ENCODE peak calls at places on chromosomes 16 and 17, in five cellular contexts. H is pancreas, V is upper lobe of right lung, Z is left ventricle myocardium inferior, I is tibial nerve. A is an unnamed sample.

GRCh38 chr17:10631048-10631700 is 25.9 kb downstream of the MYH3 start:
- DNase-seq in H (no peak), V (no peak), Z (no peak), I (no peak), A (no peak)

GRCh38 chr17:45436161-45436560 is 3.5 kb upstream of the ARHGAP27 start:
- DNase-seq in H (no peak), V (no peak), Z (no peak), I (no peak), A (no peak)

GRCh38 chr16:50680556-50680893 is 587 bp downstream of the SNX20 start:
- DNase-seq in H (no peak), V (no peak), Z (no peak), I (no peak), A (no peak)

GRCh38 chr17:69812240-69812837 is 262.7 kb upstream of the KCNJ16 start:
- DNase-seq in H (no peak), V (no peak), Z (no peak), I (no peak), A (no peak)

GRCh38 chr17:17767497-17768286 is 69.1 kb downstream of the SREBF1 start:
- DNase-seq in H (no peak), V (no peak), Z (no peak), I (no peak), A (peak; percentile 33)

GRCh38 chr17:44043326-44043725 is 23.1 kb downstream of the LSM12 start:
- DNase-seq in H (no peak), V (no peak), Z (no peak), I (no peak), A (no peak)

GRCh38 chr16:17289671-17290070 is 181.1 kb downstream of the XYLT1 start:
- DNase-seq in H (no peak), V (no peak), Z (no peak), I (no peak), A (no peak)

GRCh38 chr17:77505460-77505769 is 364.6 kb downstream of the SEC14L1 start:
- DNase-seq in H (no peak), V (no peak), Z (no peak), I (no peak), A (no peak)

GRCh38 chr16:86072328-86073102 is 173.6 kb downstream of the IRF8 start:
- DNase-seq in H (peak; percentile 31), V (no peak), Z (peak; percentile 62), I (peak; percentile 79), A (peak; percentile 72)

GRCh38 chr16:709651-710499 is 4.3 kb upstream of the FBXL16 start:
- DNase-seq in H (no peak), V (no peak), Z (no peak), I (no peak), A (no peak)

GRCh38 chr16:75312875-75313274 is 61.5 kb upstream of the BCAR1 start:
- DNase-seq in H (no peak), V (no peak), Z (no peak), I (no peak), A (no peak)

GRCh38 chr16:75309156-75309555 is 57.7 kb upstream of the BCAR1 start:
- DNase-seq in H (no peak), V (no peak), Z (no peak), I (no peak), A (no peak)

GRCh38 chr16:75309899-75310430 is 58.5 kb upstream of the BCAR1 start:
- DNase-seq in H (no peak), V (no peak), Z (no peak), I (no peak), A (no peak)

GRCh38 chr16:75310541-75310940 is 59.1 kb upstream of the BCAR1 start:
- DNase-seq in H (no peak), V (no peak), Z (no peak), I (no peak), A (no peak)

DNA sequence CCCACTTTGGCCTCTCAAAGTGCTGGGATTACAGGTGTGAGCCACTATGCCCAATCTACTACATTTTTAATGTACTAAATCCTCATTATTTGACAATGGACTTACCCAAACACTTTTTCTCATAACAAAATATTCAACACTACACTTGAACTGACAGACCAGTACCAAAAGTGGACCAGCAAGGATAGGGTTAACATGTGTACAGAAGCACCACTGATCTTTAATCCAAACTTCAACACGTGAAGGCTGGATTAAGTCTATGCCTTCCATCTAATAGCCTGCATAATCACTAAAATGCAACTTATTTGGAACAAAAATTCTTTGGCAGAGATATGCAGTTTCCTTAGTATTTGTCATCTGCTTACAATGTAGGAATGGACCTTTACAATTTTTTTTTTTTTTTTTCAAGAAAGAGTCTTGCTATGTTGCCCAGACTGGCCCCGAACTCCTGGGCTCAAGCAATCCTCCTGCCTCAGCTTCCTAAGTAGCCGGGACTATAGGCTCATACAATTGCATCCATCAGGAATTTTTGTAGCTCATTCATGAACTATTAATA is 60.0 kb upstream of the BCAR1 start:
- DNase-seq in H (no peak), V (no peak), Z (no peak), I (no peak), A (no peak)
- TF ChIP-seq CTCF in H (no peak), V (no peak), Z (no peak), I (no peak), A (no peak)

GRCh38 chr16:31085371-31085770 is 3.4 kb downstream of the PRSS53 start:
- DNase-seq in H (no peak), V (no peak), Z (no peak), I (no peak), A (no peak)
- H3K4me1 ChIP-seq in H (no peaks in the 10 kb centered on the region), V (no peaks in the 10 kb centered on the region), Z (peaks cover 20% of the 10 kb centered on the region), I (no peaks in the 10 kb centered on the region), A (no peaks in the 10 kb centered on the region)

DNA sequence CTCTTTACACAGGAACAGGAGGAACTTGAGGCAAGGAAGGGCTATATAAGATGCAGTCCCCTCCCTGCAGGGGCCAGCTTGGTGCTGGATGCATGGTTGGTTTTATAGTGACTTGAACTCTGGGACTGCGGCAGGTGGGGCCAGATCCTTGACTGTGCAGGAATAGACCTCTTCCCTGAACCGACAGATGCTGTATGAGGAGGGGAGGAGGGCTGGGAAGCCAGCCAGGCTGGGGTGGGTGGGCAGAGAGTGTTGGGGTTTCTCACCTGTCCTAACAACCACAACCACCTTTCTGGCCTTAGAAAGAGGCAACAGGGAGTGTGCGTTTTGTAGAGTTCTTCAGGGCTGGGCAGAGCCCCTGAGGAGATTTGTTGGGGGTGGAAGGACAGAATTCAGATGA is 798.1 kb downstream of the KCNJ18 start:
- DNase-seq in H (no peak), V (no peak), Z (no peak), I (no peak), A (no peak)
- H3K9me3 ChIP-seq in H (no peaks in the 10 kb centered on the region), V (no peaks in the 10 kb centered on the region), Z (peaks cover 15% of the 10 kb centered on the region), I (no peaks in the 10 kb centered on the region), A (peaks cover 75% of the 10 kb centered on the region)

GRCh38 chr16:57775661-57776469 is 26.4 kb downstream of the KIFC3 start:
- DNase-seq in H (no peak), V (no peak), Z (no peak), I (peak; percentile 22), A (peak; percentile 66)
- TF ChIP-seq CTCF in H (no peak), V (no peak), Z (no peak), I (peak; percentile 43), A (no peak)

GRCh38 chr16:25052161-25052511 is 37.0 kb upstream of the ARHGAP17 start:
- DNase-seq in H (no peak), V (no peak), Z (no peak), I (no peak), A (no peak)
- H3K4me1 ChIP-seq in H (no peaks in the 10 kb centered on the region), V (peaks cover 39% of the 10 kb centered on the region), Z (peaks cover 42% of the 10 kb centered on the region), I (no peaks in the 10 kb centered on the region), A (peaks cover 10% of the 10 kb centered on the region)

GRCh38 chr17:22462461-22462860 is 770.1 kb downstream of the KCNJ18 start:
- DNase-seq in H (no peak), V (no peak), Z (no peak), I (no peak), A (no peak)
- H3K9me3 ChIP-seq in H (no peaks in the 10 kb centered on the region), V (no peaks in the 10 kb centered on the region), Z (peaks cover 16% of the 10 kb centered on the region), I (no peaks in the 10 kb centered on the region), A (peaks cover 59% of the 10 kb centered on the region)

DNA sequence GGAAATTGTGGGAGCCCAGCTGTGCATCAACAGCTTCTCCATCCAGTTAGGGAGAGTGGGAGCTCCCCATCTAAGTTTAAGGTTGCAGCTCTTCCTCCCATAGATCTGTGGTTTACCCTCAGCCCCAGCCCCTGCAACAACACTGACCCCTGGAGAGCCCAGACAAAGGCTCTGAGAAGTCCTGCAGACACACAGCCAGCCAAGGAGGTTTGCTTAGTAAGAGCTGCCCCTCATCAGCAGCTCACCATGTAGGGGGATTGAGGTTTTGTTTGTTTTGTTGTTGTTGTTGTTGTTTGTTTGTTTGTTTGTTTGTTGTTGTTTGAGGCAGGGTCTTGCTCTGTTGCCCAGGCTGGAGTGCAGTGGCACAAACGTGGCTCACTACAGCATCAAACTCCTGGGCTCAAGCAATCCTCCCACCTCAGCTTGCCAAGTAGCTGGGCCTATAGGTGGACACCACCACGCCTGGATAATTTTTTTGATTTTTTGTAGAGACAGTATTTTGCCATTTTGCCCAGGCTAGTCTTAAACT is 138.6 kb downstream of the CLEC16A start:
- DNase-seq in H (no peak), V (no peak), Z (no peak), I (no peak), A (no peak)
- TF ChIP-seq CTCF in H (no peak), V (no peak), Z (no peak), I (no peak), A (no peak)

DNA sequence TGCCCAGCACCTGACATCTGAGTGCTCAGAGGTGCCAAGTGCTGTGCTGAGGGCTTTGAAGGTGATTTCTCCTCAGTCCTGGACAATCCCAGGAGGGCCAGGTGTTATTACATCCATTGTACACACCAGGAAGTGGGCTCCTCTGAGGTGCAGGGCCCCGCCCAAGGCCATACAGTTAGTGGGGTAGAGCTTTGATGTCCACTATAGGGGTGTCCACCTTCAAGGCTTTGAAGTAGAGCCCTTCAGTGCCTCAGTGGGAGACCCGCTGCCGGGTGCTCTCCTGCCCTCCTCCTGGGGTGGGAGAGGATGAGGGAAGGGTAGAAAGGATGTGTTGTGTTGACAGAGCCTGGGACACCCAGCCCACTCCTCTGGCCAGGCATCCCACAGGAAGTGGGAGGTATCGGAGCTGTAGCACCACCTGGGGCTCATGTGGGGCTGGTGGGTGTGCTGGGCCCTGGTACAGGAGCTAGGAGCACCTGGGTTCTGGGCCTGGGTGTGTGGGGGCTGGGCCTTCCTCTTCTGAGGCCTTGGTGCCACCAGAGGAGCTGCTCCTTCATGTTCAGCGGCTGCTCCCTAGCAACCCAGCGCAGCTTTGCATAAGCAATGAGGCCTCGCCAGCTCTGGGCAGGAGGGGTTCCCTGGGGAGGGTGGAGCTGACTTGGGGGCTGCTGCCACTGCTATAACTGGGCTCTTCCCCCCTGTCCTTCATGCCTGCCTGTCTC is 7.4 kb downstream of the LASP1 start:
- DNase-seq in H (no peak), V (no peak), Z (no peak), I (no peak), A (peak; percentile 73)
- H3K4me1 ChIP-seq in H (peaks cover 48% of the 10 kb centered on the region), V (peaks cover 86% of the 10 kb centered on the region), Z (peaks cover 100% of the 10 kb centered on the region), I (peaks cover 3% of the 10 kb centered on the region), A (peaks cover 82% of the 10 kb centered on the region)